ENCODE peak calls at places on chromosomes 16 and 17, in ten cellular contexts. One of them, this sample, is unnamed.

GRCh38 chr17:45223541-45224528 is 2.1 kb downstream of the FMNL1 start:
- ATAC-seq in activated naive CD8-positive, alpha-beta T cell treated with anti-CD3 and anti-CD28 coated beads, Interleukin-2, amount 10 ng/mL, durations not matched to agents 7 days and 5 days: peak
- ATAC-seq in lower lobe of right lung: no peak
- ATAC-seq in left ventricle myocardium superior: no peak
- ATAC-seq in effector memory CD8-positive, alpha-beta T cell: peak
- ATAC-seq in Right ventricle myocardium superior: no peak
- ATAC-seq in B cell: no peak
- ATAC-seq in activated T-helper 17 cell treated with anti-CD3 and anti-CD28 coated beads, Interleukin-2, amount 50 U/mL, for 72 hours: peak
- ATAC-seq in naive thymus-derived CD8-positive, alpha-beta T cell: peak
- ATAC-seq in A549: no peak
- ATAC-seq in this sample: no peak

GRCh38 chr17:42277342-42277712 is 1.1 kb upstream of the STAT5B start:
- ATAC-seq in naive thymus-derived CD8-positive, alpha-beta T cell: no peak
- ATAC-seq in effector memory CD8-positive, alpha-beta T cell: no peak
- ATAC-seq in activated naive CD8-positive, alpha-beta T cell treated with anti-CD3 and anti-CD28 coated beads, Interleukin-2, amount 10 ng/mL, durations not matched to agents 7 days and 5 days: no peak
- ATAC-seq in Right ventricle myocardium superior: no peak
- ATAC-seq in B cell: no peak
- ATAC-seq in left ventricle myocardium superior: peak
- ATAC-seq in activated T-helper 17 cell treated with anti-CD3 and anti-CD28 coated beads, Interleukin-2, amount 50 U/mL, for 72 hours: no peak
- ATAC-seq in A549: peak
- ATAC-seq in lower lobe of right lung: no peak
- ATAC-seq in this sample: peak

GRCh38 chr16:318628-319027 is 33.9 kb downstream of the AXIN1 start:
- ATAC-seq in lower lobe of right lung: no peak
- ATAC-seq in activated naive CD8-positive, alpha-beta T cell treated with anti-CD3 and anti-CD28 coated beads, Interleukin-2, amount 10 ng/mL, durations not matched to agents 7 days and 5 days: no peak
- ATAC-seq in Right ventricle myocardium superior: no peak
- ATAC-seq in left ventricle myocardium superior: no peak
- ATAC-seq in activated T-helper 17 cell treated with anti-CD3 and anti-CD28 coated beads, Interleukin-2, amount 50 U/mL, for 72 hours: no peak
- ATAC-seq in naive thymus-derived CD8-positive, alpha-beta T cell: no peak
- ATAC-seq in effector memory CD8-positive, alpha-beta T cell: no peak
- ATAC-seq in B cell: no peak
- ATAC-seq in A549: peak
- ATAC-seq in this sample: no peak

GRCh38 chr16:77918792-77919707 is 103.3 kb upstream of the CLEC3A start:
- ATAC-seq in activated T-helper 17 cell treated with anti-CD3 and anti-CD28 coated beads, Interleukin-2, amount 50 U/mL, for 72 hours: no peak
- ATAC-seq in lower lobe of right lung: peak
- ATAC-seq in left ventricle myocardium superior: peak
- ATAC-seq in B cell: no peak
- ATAC-seq in Right ventricle myocardium superior: peak
- ATAC-seq in activated naive CD8-positive, alpha-beta T cell treated with anti-CD3 and anti-CD28 coated beads, Interleukin-2, amount 10 ng/mL, durations not matched to agents 7 days and 5 days: no peak
- ATAC-seq in A549: no peak
- ATAC-seq in effector memory CD8-positive, alpha-beta T cell: no peak
- ATAC-seq in naive thymus-derived CD8-positive, alpha-beta T cell: no peak
- ATAC-seq in this sample: no peak

GRCh38 chr17:51725185-51725584 is 433.3 kb downstream of the CA10 start:
- ATAC-seq in lower lobe of right lung: no peak
- ATAC-seq in activated naive CD8-positive, alpha-beta T cell treated with anti-CD3 and anti-CD28 coated beads, Interleukin-2, amount 10 ng/mL, durations not matched to agents 7 days and 5 days: no peak
- ATAC-seq in effector memory CD8-positive, alpha-beta T cell: no peak
- ATAC-seq in activated T-helper 17 cell treated with anti-CD3 and anti-CD28 coated beads, Interleukin-2, amount 50 U/mL, for 72 hours: no peak
- ATAC-seq in B cell: no peak
- ATAC-seq in naive thymus-derived CD8-positive, alpha-beta T cell: no peak
- ATAC-seq in left ventricle myocardium superior: no peak
- ATAC-seq in A549: no peak
- ATAC-seq in Right ventricle myocardium superior: no peak
- ATAC-seq in this sample: no peak

GRCh38 chr17:8922451-8922850 is 43.1 kb downstream of the PIK3R5 start:
- ATAC-seq in lower lobe of right lung: peak
- ATAC-seq in A549: peak
- ATAC-seq in activated T-helper 17 cell treated with anti-CD3 and anti-CD28 coated beads, Interleukin-2, amount 50 U/mL, for 72 hours: peak
- ATAC-seq in activated naive CD8-positive, alpha-beta T cell treated with anti-CD3 and anti-CD28 coated beads, Interleukin-2, amount 10 ng/mL, durations not matched to agents 7 days and 5 days: no peak
- ATAC-seq in left ventricle myocardium superior: peak
- ATAC-seq in B cell: no peak
- ATAC-seq in naive thymus-derived CD8-positive, alpha-beta T cell: no peak
- ATAC-seq in effector memory CD8-positive, alpha-beta T cell: no peak
- ATAC-seq in Right ventricle myocardium superior: peak
- ATAC-seq in this sample: peak

GRCh38 chr17:45873728-45874127 is 20.6 kb upstream of the MAPT start:
- ATAC-seq in left ventricle myocardium superior: no peak
- ATAC-seq in A549: no peak
- ATAC-seq in effector memory CD8-positive, alpha-beta T cell: peak
- ATAC-seq in Right ventricle myocardium superior: no peak
- ATAC-seq in activated T-helper 17 cell treated with anti-CD3 and anti-CD28 coated beads, Interleukin-2, amount 50 U/mL, for 72 hours: peak
- ATAC-seq in B cell: no peak
- ATAC-seq in naive thymus-derived CD8-positive, alpha-beta T cell: peak
- ATAC-seq in activated naive CD8-positive, alpha-beta T cell treated with anti-CD3 and anti-CD28 coated beads, Interleukin-2, amount 10 ng/mL, durations not matched to agents 7 days and 5 days: peak
- ATAC-seq in lower lobe of right lung: no peak
- ATAC-seq in this sample: no peak

GRCh38 chr16:65739518-65739917 is 617.7 kb upstream of the CDH11 start:
- ATAC-seq in Right ventricle myocardium superior: no peak
- ATAC-seq in lower lobe of right lung: peak
- ATAC-seq in activated T-helper 17 cell treated with anti-CD3 and anti-CD28 coated beads, Interleukin-2, amount 50 U/mL, for 72 hours: no peak
- ATAC-seq in left ventricle myocardium superior: no peak
- ATAC-seq in naive thymus-derived CD8-positive, alpha-beta T cell: no peak
- ATAC-seq in A549: no peak
- ATAC-seq in effector memory CD8-positive, alpha-beta T cell: no peak
- ATAC-seq in B cell: no peak
- ATAC-seq in activated naive CD8-positive, alpha-beta T cell treated with anti-CD3 and anti-CD28 coated beads, Interleukin-2, amount 10 ng/mL, durations not matched to agents 7 days and 5 days: no peak
- ATAC-seq in this sample: peak

GRCh38 chr17:43114101-43114691 is 11.0 kb downstream of the BRCA1 start:
- ATAC-seq in left ventricle myocardium superior: no peak
- ATAC-seq in B cell: no peak
- ATAC-seq in A549: peak
- ATAC-seq in Right ventricle myocardium superior: no peak
- ATAC-seq in naive thymus-derived CD8-positive, alpha-beta T cell: no peak
- ATAC-seq in activated T-helper 17 cell treated with anti-CD3 and anti-CD28 coated beads, Interleukin-2, amount 50 U/mL, for 72 hours: no peak
- ATAC-seq in effector memory CD8-positive, alpha-beta T cell: no peak
- ATAC-seq in lower lobe of right lung: no peak
- ATAC-seq in activated naive CD8-positive, alpha-beta T cell treated with anti-CD3 and anti-CD28 coated beads, Interleukin-2, amount 10 ng/mL, durations not matched to agents 7 days and 5 days: no peak
- ATAC-seq in this sample: no peak

GRCh38 chr17:20133552-20133951 is 124.4 kb downstream of the SPECC1 start:
- ATAC-seq in A549: no peak
- ATAC-seq in lower lobe of right lung: no peak
- ATAC-seq in activated naive CD8-positive, alpha-beta T cell treated with anti-CD3 and anti-CD28 coated beads, Interleukin-2, amount 10 ng/mL, durations not matched to agents 7 days and 5 days: no peak
- ATAC-seq in B cell: no peak
- ATAC-seq in Right ventricle myocardium superior: no peak
- ATAC-seq in left ventricle myocardium superior: no peak
- ATAC-seq in activated T-helper 17 cell treated with anti-CD3 and anti-CD28 coated beads, Interleukin-2, amount 50 U/mL, for 72 hours: no peak
- ATAC-seq in naive thymus-derived CD8-positive, alpha-beta T cell: no peak
- ATAC-seq in effector memory CD8-positive, alpha-beta T cell: no peak
- ATAC-seq in this sample: no peak

GRCh38 chr16:2592786-2593185 is 55.0 kb downstream of the PDPK1 start:
- ATAC-seq in A549: no peak
- ATAC-seq in activated naive CD8-positive, alpha-beta T cell treated with anti-CD3 and anti-CD28 coated beads, Interleukin-2, amount 10 ng/mL, durations not matched to agents 7 days and 5 days: no peak
- ATAC-seq in lower lobe of right lung: no peak
- ATAC-seq in left ventricle myocardium superior: peak
- ATAC-seq in effector memory CD8-positive, alpha-beta T cell: no peak
- ATAC-seq in naive thymus-derived CD8-positive, alpha-beta T cell: no peak
- ATAC-seq in activated T-helper 17 cell treated with anti-CD3 and anti-CD28 coated beads, Interleukin-2, amount 50 U/mL, for 72 hours: no peak
- ATAC-seq in Right ventricle myocardium superior: peak
- ATAC-seq in B cell: no peak
- ATAC-seq in this sample: no peak

GRCh38 chr17:30345527-30346075 is 11.7 kb upstream of the TMIGD1 start:
- ATAC-seq in Right ventricle myocardium superior: no peak
- ATAC-seq in lower lobe of right lung: peak
- ATAC-seq in naive thymus-derived CD8-positive, alpha-beta T cell: no peak
- ATAC-seq in left ventricle myocardium superior: no peak
- ATAC-seq in activated naive CD8-positive, alpha-beta T cell treated with anti-CD3 and anti-CD28 coated beads, Interleukin-2, amount 10 ng/mL, durations not matched to agents 7 days and 5 days: no peak
- ATAC-seq in A549: no peak
- ATAC-seq in B cell: no peak
- ATAC-seq in activated T-helper 17 cell treated with anti-CD3 and anti-CD28 coated beads, Interleukin-2, amount 50 U/mL, for 72 hours: peak
- ATAC-seq in effector memory CD8-positive, alpha-beta T cell: no peak
- ATAC-seq in this sample: peak

GRCh38 chr16:70715113-70715711 is 29.4 kb upstream of the MTSS2 start:
- ATAC-seq in Right ventricle myocardium superior: peak
- ATAC-seq in left ventricle myocardium superior: peak
- ATAC-seq in activated T-helper 17 cell treated with anti-CD3 and anti-CD28 coated beads, Interleukin-2, amount 50 U/mL, for 72 hours: no peak
- ATAC-seq in naive thymus-derived CD8-positive, alpha-beta T cell: no peak
- ATAC-seq in effector memory CD8-positive, alpha-beta T cell: no peak
- ATAC-seq in lower lobe of right lung: peak
- ATAC-seq in B cell: no peak
- ATAC-seq in activated naive CD8-positive, alpha-beta T cell treated with anti-CD3 and anti-CD28 coated beads, Interleukin-2, amount 10 ng/mL, durations not matched to agents 7 days and 5 days: no peak
- ATAC-seq in A549: peak
- ATAC-seq in this sample: peak

GRCh38 chr16:67936876-67937605 is 391 bp upstream of the PSMB10 start:
- ATAC-seq in lower lobe of right lung: no peak
- ATAC-seq in activated naive CD8-positive, alpha-beta T cell treated with anti-CD3 and anti-CD28 coated beads, Interleukin-2, amount 10 ng/mL, durations not matched to agents 7 days and 5 days: peak
- ATAC-seq in Right ventricle myocardium superior: no peak
- ATAC-seq in A549: peak
- ATAC-seq in effector memory CD8-positive, alpha-beta T cell: peak
- ATAC-seq in activated T-helper 17 cell treated with anti-CD3 and anti-CD28 coated beads, Interleukin-2, amount 50 U/mL, for 72 hours: peak
- ATAC-seq in B cell: peak
- ATAC-seq in left ventricle myocardium superior: no peak
- ATAC-seq in naive thymus-derived CD8-positive, alpha-beta T cell: peak
- ATAC-seq in this sample: no peak

GRCh38 chr17:61057257-61057656 is 342.4 kb upstream of the TBX2 start:
- ATAC-seq in naive thymus-derived CD8-positive, alpha-beta T cell: no peak
- ATAC-seq in activated naive CD8-positive, alpha-beta T cell treated with anti-CD3 and anti-CD28 coated beads, Interleukin-2, amount 10 ng/mL, durations not matched to agents 7 days and 5 days: peak
- ATAC-seq in A549: no peak
- ATAC-seq in lower lobe of right lung: no peak
- ATAC-seq in B cell: no peak
- ATAC-seq in left ventricle myocardium superior: no peak
- ATAC-seq in activated T-helper 17 cell treated with anti-CD3 and anti-CD28 coated beads, Interleukin-2, amount 50 U/mL, for 72 hours: peak
- ATAC-seq in Right ventricle myocardium superior: no peak
- ATAC-seq in effector memory CD8-positive, alpha-beta T cell: peak
- ATAC-seq in this sample: peak

GRCh38 chr16:67959520-67959919 is 8.9 kb downstream of the SLC12A4 start:
- ATAC-seq in left ventricle myocardium superior: peak
- ATAC-seq in naive thymus-derived CD8-positive, alpha-beta T cell: no peak
- ATAC-seq in Right ventricle myocardium superior: peak
- ATAC-seq in A549: no peak
- ATAC-seq in lower lobe of right lung: peak
- ATAC-seq in B cell: no peak
- ATAC-seq in activated T-helper 17 cell treated with anti-CD3 and anti-CD28 coated beads, Interleukin-2, amount 50 U/mL, for 72 hours: no peak
- ATAC-seq in activated naive CD8-positive, alpha-beta T cell treated with anti-CD3 and anti-CD28 coated beads, Interleukin-2, amount 10 ng/mL, durations not matched to agents 7 days and 5 days: no peak
- ATAC-seq in effector memory CD8-positive, alpha-beta T cell: no peak
- ATAC-seq in this sample: peak

GRCh38 chr17:9200699-9201359 is 179.5 kb downstream of the NTN1 start:
- ATAC-seq in A549: no peak
- ATAC-seq in naive thymus-derived CD8-positive, alpha-beta T cell: no peak
- ATAC-seq in activated T-helper 17 cell treated with anti-CD3 and anti-CD28 coated beads, Interleukin-2, amount 50 U/mL, for 72 hours: no peak
- ATAC-seq in B cell: no peak
- ATAC-seq in left ventricle myocardium superior: no peak
- ATAC-seq in Right ventricle myocardium superior: no peak
- ATAC-seq in activated naive CD8-positive, alpha-beta T cell treated with anti-CD3 and anti-CD28 coated beads, Interleukin-2, amount 10 ng/mL, durations not matched to agents 7 days and 5 days: no peak
- ATAC-seq in lower lobe of right lung: no peak
- ATAC-seq in effector memory CD8-positive, alpha-beta T cell: no peak
- ATAC-seq in this sample: no peak

GRCh38 chr16:90044111-90044551 is 24.9 kb upstream of the DBNDD1 start:
- ATAC-seq in lower lobe of right lung: peak
- ATAC-seq in effector memory CD8-positive, alpha-beta T cell: no peak
- ATAC-seq in B cell: no peak
- ATAC-seq in naive thymus-derived CD8-positive, alpha-beta T cell: no peak
- ATAC-seq in A549: peak
- ATAC-seq in activated T-helper 17 cell treated with anti-CD3 and anti-CD28 coated beads, Interleukin-2, amount 50 U/mL, for 72 hours: peak
- ATAC-seq in Right ventricle myocardium superior: no peak
- ATAC-seq in activated naive CD8-positive, alpha-beta T cell treated with anti-CD3 and anti-CD28 coated beads, Interleukin-2, amount 10 ng/mL, durations not matched to agents 7 days and 5 days: no peak
- ATAC-seq in left ventricle myocardium superior: no peak
- ATAC-seq in this sample: peak

GRCh38 chr17:75316253-75316652 is 27.0 kb upstream of the SLC25A19 start:
- ATAC-seq in A549: peak
- ATAC-seq in effector memory CD8-positive, alpha-beta T cell: no peak
- ATAC-seq in activated naive CD8-positive, alpha-beta T cell treated with anti-CD3 and anti-CD28 coated beads, Interleukin-2, amount 10 ng/mL, durations not matched to agents 7 days and 5 days: no peak
- ATAC-seq in left ventricle myocardium superior: no peak
- ATAC-seq in Right ventricle myocardium superior: no peak
- ATAC-seq in naive thymus-derived CD8-positive, alpha-beta T cell: no peak
- ATAC-seq in activated T-helper 17 cell treated with anti-CD3 and anti-CD28 coated beads, Interleukin-2, amount 50 U/mL, for 72 hours: peak
- ATAC-seq in lower lobe of right lung: no peak
- ATAC-seq in B cell: no peak
- ATAC-seq in this sample: peak

GRCh38 chr16:31064882-31065461 is 9.1 kb downstream of the ZNF668 start:
- ATAC-seq in lower lobe of right lung: peak
- ATAC-seq in activated T-helper 17 cell treated with anti-CD3 and anti-CD28 coated beads, Interleukin-2, amount 50 U/mL, for 72 hours: peak
- ATAC-seq in A549: peak
- ATAC-seq in Right ventricle myocardium superior: peak
- ATAC-seq in left ventricle myocardium superior: peak
- ATAC-seq in B cell: no peak
- ATAC-seq in activated naive CD8-positive, alpha-beta T cell treated with anti-CD3 and anti-CD28 coated beads, Interleukin-2, amount 10 ng/mL, durations not matched to agents 7 days and 5 days: peak
- ATAC-seq in effector memory CD8-positive, alpha-beta T cell: no peak
- ATAC-seq in naive thymus-derived CD8-positive, alpha-beta T cell: no peak
- ATAC-seq in this sample: peak

GRCh38 chr17:66330646-66331037 is 28.2 kb downstream of the PRKCA start:
- ATAC-seq in Right ventricle myocardium superior: no peak
- ATAC-seq in activated T-helper 17 cell treated with anti-CD3 and anti-CD28 coated beads, Interleukin-2, amount 50 U/mL, for 72 hours: no peak
- ATAC-seq in lower lobe of right lung: no peak
- ATAC-seq in A549: no peak
- ATAC-seq in B cell: no peak
- ATAC-seq in naive thymus-derived CD8-positive, alpha-beta T cell: no peak
- ATAC-seq in effector memory CD8-positive, alpha-beta T cell: no peak
- ATAC-seq in left ventricle myocardium superior: no peak
- ATAC-seq in activated naive CD8-positive, alpha-beta T cell treated with anti-CD3 and anti-CD28 coated beads, Interleukin-2, amount 10 ng/mL, durations not matched to agents 7 days and 5 days: no peak
- ATAC-seq in this sample: no peak

GRCh38 chr17:5077781-5078105 is 524 bp upstream of the ZFP3 start:
- ATAC-seq in activated naive CD8-positive, alpha-beta T cell treated with anti-CD3 and anti-CD28 coated beads, Interleukin-2, amount 10 ng/mL, durations not matched to agents 7 days and 5 days: no peak
- ATAC-seq in Right ventricle myocardium superior: peak
- ATAC-seq in left ventricle myocardium superior: peak
- ATAC-seq in effector memory CD8-positive, alpha-beta T cell: no peak
- ATAC-seq in activated T-helper 17 cell treated with anti-CD3 and anti-CD28 coated beads, Interleukin-2, amount 50 U/mL, for 72 hours: no peak
- ATAC-seq in A549: peak
- ATAC-seq in lower lobe of right lung: peak
- ATAC-seq in naive thymus-derived CD8-positive, alpha-beta T cell: no peak
- ATAC-seq in B cell: no peak
- ATAC-seq in this sample: no peak

GRCh38 chr17:45353047-45353446 is 36.2 kb upstream of the MAP3K14 start:
- ATAC-seq in activated T-helper 17 cell treated with anti-CD3 and anti-CD28 coated beads, Interleukin-2, amount 50 U/mL, for 72 hours: peak
- ATAC-seq in Right ventricle myocardium superior: no peak
- ATAC-seq in left ventricle myocardium superior: no peak
- ATAC-seq in effector memory CD8-positive, alpha-beta T cell: no peak
- ATAC-seq in naive thymus-derived CD8-positive, alpha-beta T cell: no peak
- ATAC-seq in lower lobe of right lung: peak
- ATAC-seq in activated naive CD8-positive, alpha-beta T cell treated with anti-CD3 and anti-CD28 coated beads, Interleukin-2, amount 10 ng/mL, durations not matched to agents 7 days and 5 days: no peak
- ATAC-seq in B cell: peak
- ATAC-seq in A549: no peak
- ATAC-seq in this sample: peak

GRCh38 chr16:84959045-84959576 is 52.2 kb downstream of the ZDHHC7 start:
- ATAC-seq in effector memory CD8-positive, alpha-beta T cell: no peak
- ATAC-seq in A549: peak
- ATAC-seq in naive thymus-derived CD8-positive, alpha-beta T cell: no peak
- ATAC-seq in Right ventricle myocardium superior: no peak
- ATAC-seq in left ventricle myocardium superior: no peak
- ATAC-seq in B cell: no peak
- ATAC-seq in activated naive CD8-positive, alpha-beta T cell treated with anti-CD3 and anti-CD28 coated beads, Interleukin-2, amount 10 ng/mL, durations not matched to agents 7 days and 5 days: no peak
- ATAC-seq in activated T-helper 17 cell treated with anti-CD3 and anti-CD28 coated beads, Interleukin-2, amount 50 U/mL, for 72 hours: no peak
- ATAC-seq in lower lobe of right lung: no peak
- ATAC-seq in this sample: no peak

GRCh38 chr17:31274252-31274651 is 22.8 kb downstream of the OMG start:
- ATAC-seq in effector memory CD8-positive, alpha-beta T cell: no peak
- ATAC-seq in lower lobe of right lung: peak
- ATAC-seq in B cell: no peak
- ATAC-seq in A549: no peak
- ATAC-seq in naive thymus-derived CD8-positive, alpha-beta T cell: no peak
- ATAC-seq in left ventricle myocardium superior: peak
- ATAC-seq in activated naive CD8-positive, alpha-beta T cell treated with anti-CD3 and anti-CD28 coated beads, Interleukin-2, amount 10 ng/mL, durations not matched to agents 7 days and 5 days: no peak
- ATAC-seq in Right ventricle myocardium superior: peak
- ATAC-seq in activated T-helper 17 cell treated with anti-CD3 and anti-CD28 coated beads, Interleukin-2, amount 50 U/mL, for 72 hours: no peak
- ATAC-seq in this sample: peak

GRCh38 chr16:1845985-1846384 is 19.0 kb downstream of the FAHD1 start:
- ATAC-seq in effector memory CD8-positive, alpha-beta T cell: no peak
- ATAC-seq in activated T-helper 17 cell treated with anti-CD3 and anti-CD28 coated beads, Interleukin-2, amount 50 U/mL, for 72 hours: no peak
- ATAC-seq in B cell: no peak
- ATAC-seq in left ventricle myocardium superior: no peak
- ATAC-seq in lower lobe of right lung: no peak
- ATAC-seq in activated naive CD8-positive, alpha-beta T cell treated with anti-CD3 and anti-CD28 coated beads, Interleukin-2, amount 10 ng/mL, durations not matched to agents 7 days and 5 days: no peak
- ATAC-seq in A549: no peak
- ATAC-seq in naive thymus-derived CD8-positive, alpha-beta T cell: no peak
- ATAC-seq in Right ventricle myocardium superior: no peak
- ATAC-seq in this sample: no peak

This sample was measured in esophagus mucosa.